ENCODE peak calls at places on chromosomes 11 and 22, in six cellular contexts. One of them, this sample, is unnamed.

GRCh38 chr22:24938741-24939341 is 7.7 kb downstream of the LHFPL7 start:
- DNase-seq in A172: peak; percentile 16
- DNase-seq in hypothalamus: no peak
- DNase-seq in mesendoderm: peak; percentile 77
- DNase-seq in NCI-H1092: peak; percentile 52
- DNase-seq in T-cell: no peak
- DNase-seq in this sample: peak; percentile 47

GRCh38 chr11:91396243-91397133 is 828.1 kb upstream of the FAT3 start:
- DNase-seq in A172: peak; percentile 16
- DNase-seq in hypothalamus: no peak
- DNase-seq in mesendoderm: no peak
- DNase-seq in NCI-H1092: no peak
- DNase-seq in T-cell: no peak
- DNase-seq in this sample: no peak

GRCh38 chr11:133467686-133468085 is 64.6 kb downstream of the OPCML start:
- DNase-seq in A172: no peak
- DNase-seq in hypothalamus: no peak
- DNase-seq in mesendoderm: no peak
- DNase-seq in NCI-H1092: no peak
- DNase-seq in T-cell: no peak
- DNase-seq in this sample: no peak

GRCh38 chr22:32333141-32333768 is 24.4 kb upstream of the RFPL3 start:
- DNase-seq in A172: no peak
- DNase-seq in hypothalamus: no peak
- DNase-seq in mesendoderm: no peak
- DNase-seq in NCI-H1092: no peak
- DNase-seq in T-cell: no peak
- DNase-seq in this sample: no peak

GRCh38 chr11:20162824-20163777 is 2.8 kb upstream of the DBX1 start:
- DNase-seq in A172: no peak
- DNase-seq in hypothalamus: no peak
- DNase-seq in mesendoderm: peak; percentile 78
- DNase-seq in NCI-H1092: peak; percentile 25
- DNase-seq in T-cell: no peak
- DNase-seq in this sample: peak; percentile 34

GRCh38 chr11:117805048-117805447 is 8.0 kb upstream of the DSCAML1 start:
- DNase-seq in A172: no peak
- DNase-seq in hypothalamus: no peak
- DNase-seq in mesendoderm: no peak
- DNase-seq in NCI-H1092: no peak
- DNase-seq in T-cell: no peak
- DNase-seq in this sample: no peak

GRCh38 chr11:95972055-95972454 is 48.1 kb upstream of the MTMR2 start:
- DNase-seq in A172: no peak
- DNase-seq in hypothalamus: no peak
- DNase-seq in mesendoderm: no peak
- DNase-seq in NCI-H1092: no peak
- DNase-seq in T-cell: no peak
- DNase-seq in this sample: no peak

GRCh38 chr11:67664696-67665536 is 9.5 kb downstream of the ALDH3B2 start:
- DNase-seq in A172: no peak
- DNase-seq in hypothalamus: no peak
- DNase-seq in mesendoderm: no peak
- DNase-seq in NCI-H1092: no peak
- DNase-seq in T-cell: no peak
- DNase-seq in this sample: no peak

GRCh38 chr22:29855611-29856181 is 17.6 kb upstream of the ASCC2 start:
- DNase-seq in A172: no peak
- DNase-seq in hypothalamus: no peak
- DNase-seq in mesendoderm: no peak
- DNase-seq in NCI-H1092: no peak
- DNase-seq in T-cell: no peak
- DNase-seq in this sample: no peak

GRCh38 chr11:10666976-10667892 is 26.3 kb downstream of the IRAG1 start:
- DNase-seq in A172: no peak
- DNase-seq in hypothalamus: no peak
- DNase-seq in mesendoderm: no peak
- DNase-seq in NCI-H1092: no peak
- DNase-seq in T-cell: no peak
- DNase-seq in this sample: no peak

GRCh38 chr11:128757235-128757711 is 63.4 kb downstream of the FLI1 start:
- DNase-seq in A172: peak; percentile 20
- DNase-seq in hypothalamus: no peak
- DNase-seq in mesendoderm: peak; percentile 89
- DNase-seq in NCI-H1092: no peak
- DNase-seq in T-cell: peak; percentile 58
- DNase-seq in this sample: no peak

GRCh38 chr22:46673205-46673604 is 53.0 kb downstream of the GRAMD4 start:
- DNase-seq in A172: no peak
- DNase-seq in hypothalamus: no peak
- DNase-seq in mesendoderm: no peak
- DNase-seq in NCI-H1092: no peak
- DNase-seq in T-cell: no peak
- DNase-seq in this sample: no peak

GRCh38 chr22:29200901-29201300 is 4.8 kb upstream of the EMID1 start:
- DNase-seq in A172: no peak
- DNase-seq in hypothalamus: no peak
- DNase-seq in mesendoderm: no peak
- DNase-seq in NCI-H1092: no peak
- DNase-seq in T-cell: no peak
- DNase-seq in this sample: no peak

GRCh38 chr22:50674606-50675552 is 2.3 kb downstream of the SHANK3 start:
- DNase-seq in A172: peak; percentile 11
- DNase-seq in hypothalamus: no peak
- DNase-seq in mesendoderm: peak; percentile 89
- DNase-seq in NCI-H1092: no peak
- DNase-seq in T-cell: no peak
- DNase-seq in this sample: peak; percentile 40

GRCh38 chr11:72239296-72239848 is 4.6 kb downstream of the PHOX2A start:
- DNase-seq in A172: no peak
- DNase-seq in hypothalamus: no peak
- DNase-seq in mesendoderm: peak; percentile 78
- DNase-seq in NCI-H1092: peak; percentile 33
- DNase-seq in T-cell: no peak
- DNase-seq in this sample: peak; percentile 78